ENCODE peak calls at places on chromosomes 7 and 10, in seven cellular contexts. C is adrenal gland; X is stomach; Q is fibroblast of lung; N is tibial nerve; E is transverse colon; L is CD8-positive, alpha-beta T cell. G is an unnamed sample.
A peak's percentile ranks its signal among the peaks of the same experiment; 100 is the strongest.

GRCh38 chr10:114345701-114346100 is 58.6 kb downstream of the AFAP1L2 start:
- DNase-seq in N (no peak), X (no peak), Q (no peak), C (no peak), E (no peak), L (no peak), G (no peak)

GRCh38 chr10:102775973-102776669 is 32.4 kb downstream of the WBP1L start:
- DNase-seq in L (no peak), Q (peak; percentile 74), X (peak; percentile 52), N (peak; percentile 86), C (peak; percentile 86), E (peak; percentile 59), G (peak; percentile 93)

GRCh38 chr7:1505731-1506550 is 1.8 kb upstream of the INTS1 start:
- DNase-seq in N (no peak), Q (no peak), L (no peak), X (no peak), C (peak; percentile 44), E (no peak), G (no peak)

GRCh38 chr10:103727546-103727963 is 127.8 kb downstream of the SH3PXD2A start:
- DNase-seq in N (no peak), Q (no peak), L (no peak), X (no peak), E (no peak), C (no peak), G (peak; percentile 44)

GRCh38 chr7:158957507-158957900 is 101.1 kb downstream of the DYNC2I1 start:
- DNase-seq in N (no peak), C (no peak), L (no peak), Q (no peak), E (no peak), X (peak; percentile 44), G (no peak)

GRCh38 chr7:30038182-30038980 is 10.2 kb downstream of the PLEKHA8 start:
- DNase-seq in L (no peak), E (no peak), Q (peak; percentile 80), X (no peak), N (no peak), C (no peak), G (no peak)

GRCh38 chr7:73967832-73968295 is 60.1 kb upstream of the ELN start:
- DNase-seq in Q (no peak), N (no peak), X (no peak), E (no peak), L (no peak), C (no peak), G (no peak)

GRCh38 chr10:5466451-5466996 is 32.8 kb downstream of the CALML5 start:
- DNase-seq in E (peak; percentile 82), Q (peak; percentile 90), N (no peak), X (peak; percentile 87), L (no peak), C (no peak), G (no peak)

GRCh38 chr10:72659694-72660093 is 32.2 kb upstream of the MCU start:
- DNase-seq in L (no peak), N (no peak), C (peak; percentile 36), E (no peak), Q (no peak), X (no peak), G (no peak)

GRCh38 chr10:132574783-132575319 is 37.3 kb downstream of the INPP5A start:
- DNase-seq in N (no peak), C (no peak), L (no peak), X (no peak), Q (no peak), E (no peak), G (no peak)

GRCh38 chr10:30691601-30692015 is 62.1 kb upstream of the LYZL2 start:
- DNase-seq in X (no peak), C (no peak), E (no peak), Q (no peak), N (no peak), L (no peak), G (no peak)

GRCh38 chr10:73097305-73097670 is 622 bp upstream of the P4HA1 start:
- DNase-seq in L (no peak), Q (no peak), C (no peak), E (no peak), X (no peak), N (no peak), G (no peak)

GRCh38 chr7:10239643-10240345 is 733.9 kb upstream of the PHF14 start:
- DNase-seq in N (no peak), E (no peak), Q (peak; percentile 30), L (no peak), C (no peak), X (no peak), G (no peak)

GRCh38 chr10:97830064-97830463 is 19.6 kb upstream of the GOLGA7B start:
- DNase-seq in X (no peak), E (no peak), C (no peak), Q (no peak), L (no peak), N (no peak), G (no peak)

GRCh38 chr10:58457761-58458616 is 54.7 kb upstream of the BICC1 start:
- DNase-seq in E (peak; percentile 30), Q (peak; percentile 96), L (no peak), X (no peak), C (no peak), N (peak; percentile 39), G (no peak)

GRCh38 chr10:17006631-17007161 is 122.9 kb downstream of the CUBN start:
- DNase-seq in L (no peak), N (no peak), E (no peak), X (no peak), Q (peak; percentile 64), C (peak; percentile 33), G (no peak)

GRCh38 chr10:103695584-103696005 is 159.8 kb downstream of the SH3PXD2A start:
- DNase-seq in Q (peak; percentile 42), L (no peak), X (no peak), C (no peak), E (peak; percentile 77), N (peak; percentile 53), G (no peak)

GRCh38 chr7:94045566-94045965 is 41.4 kb upstream of the BET1 start:
- DNase-seq in Q (no peak), L (no peak), X (no peak), C (no peak), N (no peak), E (no peak), G (no peak)

GRCh38 chr7:13333351-13333750 is 645.9 kb downstream of the ARL4A start:
- DNase-seq in X (no peak), L (no peak), N (no peak), C (no peak), Q (no peak), E (no peak), G (no peak)

DNA sequence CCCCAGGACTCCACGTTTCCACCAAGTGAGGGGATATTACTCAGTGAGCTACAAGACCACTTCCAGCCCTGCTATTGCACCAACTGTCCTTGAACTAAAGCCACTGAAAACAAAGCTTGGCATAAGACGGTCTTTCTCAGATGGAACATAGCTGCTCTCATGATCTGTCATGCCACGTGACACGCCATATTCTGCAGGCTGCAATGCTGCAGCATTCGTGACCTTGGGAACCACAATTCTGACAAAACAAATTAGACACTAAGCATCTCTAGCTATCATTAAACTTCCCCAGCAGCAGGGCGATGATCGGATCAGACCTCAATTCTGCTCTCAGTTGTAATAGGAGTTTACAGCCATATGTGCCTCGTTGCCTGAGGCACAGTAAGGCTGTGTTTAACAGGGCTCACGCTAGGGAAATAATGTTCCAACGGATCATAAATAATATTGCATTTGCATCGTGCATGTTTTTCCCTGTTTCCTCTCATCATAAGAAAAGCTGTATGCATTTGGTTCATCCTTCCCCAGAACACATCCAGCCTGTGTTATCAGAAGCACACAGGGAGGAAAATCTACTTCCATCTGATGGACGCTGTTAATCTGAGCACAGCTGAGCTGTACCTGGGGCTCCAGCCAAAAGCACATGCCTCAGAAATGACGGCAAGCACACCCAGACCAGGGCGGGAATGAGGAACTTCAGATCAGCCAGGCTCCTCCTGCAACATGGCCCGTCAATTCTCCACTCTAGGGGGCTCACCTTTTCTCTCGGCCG is 38.6 kb upstream of the CNPY1 start:
- DNase-seq in X (peak; percentile 53), E (peak; percentile 37), N (peak; percentile 18), C (no peak), L (no peak), Q (peak; percentile 26), G (no peak)
- TF ChIP-seq CTCF in X (no peak), E (no peak), N (no peak), C (no peak), L (no peak), Q (no peak), G (no peak)

DNA sequence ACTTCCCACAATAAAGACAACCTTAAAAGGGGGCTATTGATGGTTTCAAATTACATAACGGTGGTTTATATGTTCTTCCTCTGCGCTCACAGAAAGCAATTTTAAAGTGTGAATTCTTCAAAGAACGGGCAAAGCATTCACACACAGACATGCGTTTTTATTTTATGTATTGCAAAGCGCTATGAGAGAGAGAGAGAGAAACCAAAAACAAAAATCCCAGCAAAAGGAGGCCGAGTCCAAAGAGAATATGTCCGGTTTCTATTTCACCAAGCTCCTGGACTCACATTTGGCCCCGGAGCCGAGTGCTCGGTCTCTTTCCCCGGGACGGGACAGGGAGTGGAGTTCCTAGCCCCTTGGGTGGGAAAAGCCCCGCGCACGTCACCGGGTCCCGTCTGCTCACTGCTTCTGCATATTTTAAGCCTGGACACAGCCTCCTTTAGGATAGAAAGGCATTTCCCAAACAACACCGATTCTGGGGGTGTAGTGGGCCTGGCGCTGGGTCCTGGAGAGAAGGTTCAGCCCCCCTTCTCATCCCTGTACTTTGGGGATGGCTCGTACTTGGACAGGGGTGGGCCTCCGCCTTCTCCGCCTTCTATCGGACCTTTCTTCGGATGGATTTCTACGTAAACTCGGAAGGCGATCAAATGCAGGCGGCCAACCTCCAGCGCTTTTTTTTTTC is 26.9 kb upstream of the VAX1 start:
- DNase-seq in Q (no peak), N (no peak), L (no peak), X (no peak), E (no peak), C (no peak), G (no peak)
- H3K4me3 ChIP-seq in Q (no peak overlapping the region), N (no peak overlapping the region), L (no peak overlapping the region), X (peak overlapping the region; percentile 13), E (no peak overlapping the region), C (no peak overlapping the region), G (peak overlapping the region; percentile 34)

DNA sequence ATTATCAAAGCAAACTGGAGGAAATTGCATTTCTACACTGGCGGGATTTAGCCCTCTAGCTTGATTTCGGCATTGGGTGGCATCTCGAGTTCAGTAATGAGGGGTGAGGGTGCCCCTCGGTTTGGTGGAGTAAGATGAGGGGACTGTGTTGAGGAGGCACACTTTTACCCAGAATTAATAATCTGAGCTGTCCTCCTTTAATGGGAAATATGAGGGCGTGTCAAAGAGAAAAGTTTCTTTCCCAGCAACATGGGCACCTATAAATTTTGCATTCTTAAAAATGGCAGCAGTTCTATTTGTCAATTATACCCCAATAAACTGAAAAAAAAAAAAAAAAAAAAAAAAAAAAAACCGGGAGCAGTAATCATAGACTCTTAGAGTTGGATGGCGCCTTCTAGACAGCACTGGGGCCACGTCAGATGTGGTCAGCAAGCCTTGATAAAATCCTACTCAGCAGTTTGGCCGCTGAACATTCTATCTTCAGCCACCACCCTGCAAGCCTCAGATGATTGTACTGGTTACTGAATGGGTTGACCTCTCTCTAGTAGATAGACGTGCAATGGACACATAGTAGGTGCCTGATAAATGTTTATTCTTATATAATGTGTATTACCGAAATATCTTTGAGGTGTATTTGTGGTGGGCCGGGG is 931 bp downstream of the PAPSS2 start:
- DNase-seq in C (peak; percentile 75), L (no peak), N (peak; percentile 46), X (peak; percentile 40), E (peak; percentile 58), Q (peak; percentile 74), G (no peak)
- H3K27ac ChIP-seq in C (peak overlapping the region; percentile 82), L (no peak overlapping the region), N (peak overlapping the region; percentile 82), X (peak overlapping the region; percentile 86), E (peak overlapping the region; percentile 77), Q (peak overlapping the region; percentile 64), G (peak overlapping the region; percentile 34)

GRCh38 chr7:16668049-16668858 is 22.3 kb downstream of the BZW2 start:
- DNase-seq in C (peak; percentile 86), L (no peak), E (peak; percentile 44), X (peak; percentile 71), N (peak; percentile 65), Q (peak; percentile 100), G (peak; percentile 70)
- TF ChIP-seq CTCF in C (peak; percentile 20), L (no peak), E (no peak), X (no peak), N (no peak), Q (no peak), G (no peak)

GRCh38 chr7:100493476-100494264 is 9.9 kb downstream of the NYAP1 start:
- DNase-seq in N (no peak), X (peak; percentile 61), L (peak; percentile 55), Q (peak; percentile 38), E (peak; percentile 61), C (no peak), G (no peak)
- H3K4me3 ChIP-seq in N (peak overlapping the region; percentile 21), X (peak overlapping the region; percentile 38), L (peak overlapping the region; percentile 42), Q (no peak overlapping the region), E (no peak overlapping the region), C (peak overlapping the region; percentile 8), G (peak overlapping the region; percentile 53)

G was measured in psoas muscle.